ENCODE peak calls at places on chromosome 6, in eight cellular contexts. Z is nephron progenitor cell, I is IMR-90, W is WTC11, D is T1000, M is Right ventricle myocardium inferior, U is esophagus squamous epithelium, H is aorta. J is an unnamed sample.

GRCh38 chr6:29958046-29958445 is 15.7 kb downstream of the HLA-A start:
- DNase-seq in D (no peak), M (no peak), U (no peak), I (no peak), W (no peak), H (no peak), Z (no peak), J (no peak)

GRCh38 chr6:1390071-1390804 is 862 bp downstream of the FOXF2 start:
- DNase-seq in W (peak), U (no peak), I (peak), M (peak), Z (peak), H (no peak), D (no peak), J (peak)

GRCh38 chr6:74068945-74069570 is 373.1 kb downstream of the CD109 start:
- DNase-seq in U (no peak), Z (no peak), D (no peak), W (no peak), I (peak), M (no peak), H (no peak), J (no peak)

GRCh38 chr6:46815130-46815529 is 21.9 kb downstream of the MEP1A start:
- DNase-seq in Z (no peak), D (no peak), I (no peak), H (no peak), M (no peak), U (no peak), W (no peak), J (no peak)

GRCh38 chr6:30847421-30847970 is 36.8 kb upstream of the DDR1 start:
- DNase-seq in D (no peak), M (no peak), W (peak), U (no peak), H (no peak), I (no peak), Z (peak), J (no peak)

GRCh38 chr6:57423468-57423867 is 106.0 kb downstream of the PRIM2 start:
- DNase-seq in I (no peak), H (no peak), Z (no peak), U (no peak), M (no peak), W (peak), D (peak), J (no peak)

GRCh38 chr6:154951400-154952200 is 43.5 kb upstream of the TIAM2 start:
- DNase-seq in I (no peak), Z (no peak), W (no peak), U (no peak), M (no peak), D (no peak), H (no peak), J (no peak)

GRCh38 chr6:87287251-87287650 is 35.1 kb upstream of the SMIM8 start:
- DNase-seq in H (no peak), U (no peak), D (no peak), I (peak), Z (no peak), M (no peak), W (no peak), J (no peak)

GRCh38 chr6:16163535-16164300 is 34.8 kb downstream of the MYLIP start:
- DNase-seq in W (no peak), M (no peak), I (no peak), H (no peak), D (no peak), U (no peak), Z (no peak), J (no peak)

GRCh38 chr6:106163446-106163965 is 77.4 kb downstream of the PRDM1 start:
- DNase-seq in H (no peak), M (no peak), W (no peak), I (peak), U (no peak), D (no peak), Z (no peak), J (no peak)

GRCh38 chr6:88358846-88359245 is 192.7 kb upstream of the CNR1 start:
- DNase-seq in W (no peak), H (no peak), I (no peak), D (no peak), Z (no peak), U (no peak), M (no peak), J (no peak)

J was measured in endothelial cell.